ENCODE peak calls at places on chromosome 9, in five cellular contexts. J is stimulated activated CD8-positive, alpha-beta memory T cell treated with anti-CD3 and anti-CD28 coated beads, Interleukin-12 subunit alpha, Interleukin-12 subunit beta, amount 100 ng/mL, for 1 hour; D is Daoy; L is endothelial cell; G is NCI-H345. H is an unnamed sample.

GRCh38 chr9:7169717-7170348 is 412.1 kb downstream of the KDM4C start:
- DNase-seq in D (no peak), L (no peak), J (no peak), G (no peak), H (no peak)

GRCh38 chr9:81513049-81513448 is 176.3 kb downstream of the TLE1 start:
- DNase-seq in L (no peak), D (no peak), J (no peak), G (no peak), H (no peak)

GRCh38 chr9:23638837-23639426 is 187.1 kb downstream of the ELAVL2 start:
- DNase-seq in J (no peak), G (no peak), L (no peak), D (no peak), H (no peak)

GRCh38 chr9:24708808-24709207 is 163.1 kb upstream of the IZUMO3 start:
- DNase-seq in D (no peak), J (no peak), G (no peak), L (no peak), H (no peak)

GRCh38 chr9:99057665-99058625 is 47.0 kb upstream of the TGFBR1 start:
- DNase-seq in D (peak), L (no peak), J (peak), G (no peak), H (peak)

GRCh38 chr9:95511232-95511951 is 5.4 kb downstream of the PTCH1 start:
- DNase-seq in L (no peak), D (peak), G (peak), J (no peak), H (peak)

GRCh38 chr9:81292056-81292805 is 397.1 kb downstream of the TLE1 start:
- DNase-seq in J (no peak), G (peak), L (no peak), D (peak), H (no peak)

GRCh38 chr9:93126825-93127368 is 7.2 kb downstream of the NINJ1 start:
- DNase-seq in G (no peak), J (no peak), D (peak), L (no peak), H (no peak)

GRCh38 chr9:129776938-129777768 is 24.3 kb upstream of the PTGES start:
- DNase-seq in L (no peak), J (no peak), G (no peak), D (peak), H (peak)

GRCh38 chr9:89721971-89722530 is 117.2 kb downstream of the GADD45G start:
- DNase-seq in G (no peak), D (no peak), J (no peak), L (no peak), H (no peak)

GRCh38 chr9:31753756-31754155 is 630.7 kb upstream of the ACO1 start:
- DNase-seq in L (no peak), G (no peak), J (no peak), D (no peak), H (no peak)

GRCh38 chr9:89701221-89701798 is 96.5 kb downstream of the GADD45G start:
- DNase-seq in J (peak), G (no peak), D (no peak), L (no peak), H (no peak)

GRCh38 chr9:114559830-114560520 is 27.6 kb upstream of the ATP6V1G1 start:
- DNase-seq in D (no peak), G (no peak), J (no peak), L (peak), H (no peak)

GRCh38 chr9:14366071-14366470 is 52.1 kb upstream of the NFIB start:
- DNase-seq in D (peak), G (no peak), L (no peak), J (no peak), H (no peak)

GRCh38 chr9:3689555-3689954 is 163.8 kb upstream of the RFX3 start:
- DNase-seq in G (no peak), J (no peak), L (no peak), D (no peak), H (no peak)

GRCh38 chr9:73023025-73023541 is 70.2 kb upstream of the ALDH1A1 start:
- DNase-seq in J (peak), L (peak), G (peak), D (peak), H (no peak)

GRCh38 chr9:68709291-68709970 is 4.4 kb downstream of the PIP5K1B start:
- DNase-seq in J (no peak), L (no peak), G (no peak), D (no peak), H (no peak)

GRCh38 chr9:130904070-130905044 is 7.7 kb upstream of the QRFP start:
- DNase-seq in L (no peak), G (no peak), J (no peak), D (no peak), H (no peak)

GRCh38 chr9:671997-672396 is 169.5 kb upstream of the DMRT1 start:
- DNase-seq in G (no peak), D (no peak), J (no peak), L (no peak), H (no peak)

GRCh38 chr9:69675563-69675962 is 3.4 kb upstream of the APBA1 start:
- DNase-seq in D (no peak), L (no peak), J (no peak), G (peak), H (no peak)

GRCh38 chr9:37761511-37761910 is 7.9 kb downstream of the TRMT10B start:
- DNase-seq in G (no peak), L (no peak), D (no peak), J (no peak), H (no peak)

GRCh38 chr9:33250458-33250995 is 10.6 kb downstream of the SPINK4 start:
- DNase-seq in D (no peak), L (no peak), G (no peak), J (no peak), H (no peak)

GRCh38 chr9:114475412-114476136 is 29.7 kb downstream of the WHRN start:
- DNase-seq in G (no peak), L (no peak), J (no peak), D (no peak), H (no peak)

GRCh38 chr9:80410106-80410505 is 838.3 kb downstream of the TLE4 start:
- DNase-seq in D (no peak), L (no peak), G (no peak), J (no peak), H (no peak)

GRCh38 chr9:124812401-124813016 is 35.6 kb downstream of the OLFML2A start:
- DNase-seq in D (peak), J (no peak), L (no peak), G (no peak), H (no peak)

H was measured in CMK.